ENCODE peak calls at places on chromosome 5, in nine cellular contexts. K, P, W, R, U, L, M, G and E are unnamed samples.
A peak's percentile ranks its signal among the peaks of the same experiment; 100 is the strongest.

GRCh38 chr5:29042152-29042551 is 2003.8 kb upstream of the CDH9 start:
- DNase-seq in K (no peak), P (no peak), W (no peak), R (no peak), U (no peak), L (no peak), M (no peak), G (no peak), E (no peak)

GRCh38 chr5:39547548-39548154 is 122.9 kb upstream of the DAB2 start:
- DNase-seq in K (peak; percentile 39), P (peak; percentile 16), W (peak; percentile 62), R (peak; percentile 20), U (no peak), L (peak; percentile 76), M (peak; percentile 23), G (peak; percentile 72), E (peak; percentile 57)

GRCh38 chr5:14364096-14364495 is 217.5 kb upstream of the OTULINL start:
- DNase-seq in K (peak; percentile 14), P (no peak), W (no peak), R (no peak), U (no peak), L (no peak), M (no peak), G (peak; percentile 16), E (peak; percentile 41)

GRCh38 chr5:40429258-40430111 is 250.2 kb upstream of the PTGER4 start:
- DNase-seq in K (no peak), P (no peak), W (no peak), R (peak; percentile 54), U (no peak), L (no peak), M (no peak), G (peak; percentile 87), E (peak; percentile 42)

GRCh38 chr5:127068771-127069330 is 4.5 kb downstream of the C5orf63 start:
- DNase-seq in K (no peak), P (no peak), W (no peak), R (no peak), U (no peak), L (peak; percentile 47), M (no peak), G (peak; percentile 55), E (no peak)

GRCh38 chr5:120794121-120794520 is 330.0 kb downstream of the PRR16 start:
- DNase-seq in K (no peak), P (no peak), W (no peak), R (no peak), U (no peak), L (peak; percentile 57), M (no peak), G (peak; percentile 67), E (no peak)

GRCh38 chr5:10686890-10687289 is 74.1 kb downstream of the DAP start:
- DNase-seq in K (no peak), P (no peak), W (no peak), R (no peak), U (no peak), L (no peak), M (no peak), G (no peak), E (no peak)

GRCh38 chr5:55903121-55903701 is 52.1 kb downstream of the IL31RA start:
- DNase-seq in K (peak; percentile 52), P (peak; percentile 79), W (no peak), R (peak; percentile 84), U (no peak), L (no peak), M (peak; percentile 82), G (no peak), E (peak; percentile 86)

GRCh38 chr5:119515192-119515591 is 62.9 kb downstream of the HSD17B4 start:
- DNase-seq in K (no peak), P (no peak), W (peak; percentile 9), R (no peak), U (no peak), L (peak; percentile 7), M (no peak), G (peak; percentile 3), E (no peak)

GRCh38 chr5:98781520-98781919 is 8.1 kb downstream of the RGMB start:
- DNase-seq in K (no peak), P (no peak), W (no peak), R (no peak), U (no peak), L (no peak), M (no peak), G (no peak), E (no peak)

GRCh38 chr5:178278358-178279023 is 45.9 kb upstream of the PHYKPL start:
- DNase-seq in K (no peak), P (no peak), W (no peak), R (no peak), U (no peak), L (no peak), M (no peak), G (no peak), E (no peak)

GRCh38 chr5:38551020-38552017 is 5.1 kb downstream of the LIFR start:
- DNase-seq in K (peak; percentile 24), P (peak; percentile 30), W (peak; percentile 51), R (peak; percentile 12), U (no peak), L (peak; percentile 66), M (peak; percentile 23), G (peak; percentile 62), E (peak; percentile 28)

GRCh38 chr5:164013077-164013670 is 507.8 kb downstream of the MAT2B start:
- DNase-seq in K (peak; percentile 73), P (peak; percentile 47), W (peak; percentile 57), R (peak; percentile 62), U (peak; percentile 70), L (peak; percentile 62), M (peak; percentile 28), G (peak; percentile 61), E (peak; percentile 76)

GRCh38 chr5:123819818-123820217 is 307.8 kb downstream of the CSNK1G3 start:
- DNase-seq in K (no peak), P (no peak), W (no peak), R (no peak), U (no peak), L (peak; percentile 91), M (no peak), G (peak; percentile 91), E (no peak)

GRCh38 chr5:982377-983237 is 26.0 kb upstream of the NKD2 start:
- DNase-seq in K (peak; percentile 67), P (no peak), W (no peak), R (no peak), U (peak; percentile 48), L (no peak), M (no peak), G (no peak), E (no peak)

GRCh38 chr5:170747851-170748250 is 35.7 kb upstream of the GABRP start:
- DNase-seq in K (no peak), P (no peak), W (no peak), R (no peak), U (no peak), L (peak; percentile 3), M (no peak), G (no peak), E (peak; percentile 13)

GRCh38 chr5:61245486-61245885 is 83.2 kb upstream of the SMIM15 start:
- DNase-seq in K (peak; percentile 10), P (no peak), W (no peak), R (no peak), U (no peak), L (peak; percentile 22), M (no peak), G (peak; percentile 12), E (no peak)